ENCODE peak calls at places on chromosomes 12 and 14, in seven cellular contexts. C is lower lobe of right lung; G is HL-60; S is foreskin fibroblast; Q is CD4-positive, alpha-beta T cell; Z is AG09319; A is GM06990. T is an unnamed sample.

GRCh38 chr14:104585966-104586702 is 6.6 kb downstream of the C14orf180 start:
- DNase-seq in C (no peak), G (no peak), A (no peak), Z (no peak), Q (no peak), S (peak; percentile 46), T (no peak)

GRCh38 chr12:49963976-49964815 is 2.5 kb downstream of the AQP5 start:
- DNase-seq in C (no peak), G (no peak), A (no peak), Q (no peak), Z (no peak), S (no peak), T (no peak)

GRCh38 chr14:95196826-95197497 is 39.6 kb upstream of the DICER1 start:
- DNase-seq in G (no peak), A (no peak), Z (no peak), C (no peak), Q (no peak), S (no peak), T (no peak)

GRCh38 chr12:117380083-117380482 is 18.7 kb upstream of the NOS1 start:
- DNase-seq in S (no peak), Q (no peak), Z (no peak), A (no peak), G (no peak), C (no peak), T (no peak)

GRCh38 chr12:76470028-76470939 is 89.3 kb downstream of the OSBPL8 start:
- DNase-seq in A (peak; percentile 48), G (peak; percentile 14), Q (no peak), S (peak; percentile 88), Z (peak; percentile 38), C (no peak), T (no peak)

GRCh38 chr12:6819069-6820030 is 2.3 kb upstream of the GPR162 start:
- DNase-seq in S (peak; percentile 50), C (no peak), A (no peak), G (no peak), Z (no peak), Q (no peak), T (no peak)

GRCh38 chr14:91609183-91609582 is 99.1 kb upstream of the PPP4R3A start:
- DNase-seq in C (no peak), G (no peak), S (no peak), Q (no peak), A (no peak), Z (no peak), T (no peak)

GRCh38 chr14:75196468-75196867 is 20.1 kb upstream of the TMED10 start:
- DNase-seq in G (peak; percentile 54), Z (no peak), C (peak; percentile 52), A (peak; percentile 22), Q (no peak), S (no peak), T (no peak)

GRCh38 chr12:93376436-93377251 is 1.1 kb upstream of the NUDT4 start:
- DNase-seq in S (peak; percentile 55), Q (no peak), Z (no peak), C (peak; percentile 65), A (no peak), G (peak; percentile 23), T (no peak)

GRCh38 chr12:128772249-128772648 is 51.5 kb downstream of the SLC15A4 start:
- DNase-seq in G (no peak), Q (no peak), Z (no peak), A (no peak), C (no peak), S (no peak), T (no peak)

GRCh38 chr14:61537567-61538463 is 157.5 kb upstream of the HIF1A start:
- DNase-seq in C (no peak), Q (no peak), Z (no peak), A (no peak), G (no peak), S (peak; percentile 86), T (no peak)

GRCh38 chr14:100565650-100566049 is 21.6 kb downstream of the BEGAIN start:
- DNase-seq in C (no peak), A (no peak), Q (no peak), G (no peak), Z (no peak), S (no peak), T (no peak)

GRCh38 chr12:124679533-124680371 is 112.3 kb upstream of the NCOR2 start:
- DNase-seq in Z (no peak), S (peak; percentile 34), A (no peak), Q (no peak), C (no peak), G (no peak), T (no peak)

GRCh38 chr14:92516966-92517350 is 3.4 kb downstream of the RIN3 start:
- DNase-seq in Q (no peak), Z (no peak), S (no peak), G (no peak), C (no peak), A (no peak), T (no peak)

GRCh38 chr12:98137278-98137677 is 378.1 kb upstream of the TMPO start:
- DNase-seq in G (no peak), S (no peak), C (no peak), A (no peak), Z (no peak), Q (no peak), T (no peak)
- TF ChIP-seq CTCF in G (no peak), S (no peak), C (no peak), A (no peak), Z (no peak), Q (no peak), T (no peak)

GRCh38 chr14:59576332-59577294 is at the start of gene CCDC175:
- DNase-seq in Q (peak; percentile 69), S (peak; percentile 76), C (peak; percentile 93), Z (peak; percentile 29), A (peak; percentile 63), G (peak; percentile 78), T (peak; percentile 56)
- TF ChIP-seq CTCF in Q (peak; percentile 87), S (peak; percentile 69), C (peak; percentile 79), Z (peak; percentile 72), A (peak; percentile 92), G (peak; percentile 61), T (no peak)

GRCh38 chr12:32158525-32158924 is 51.9 kb downstream of the BICD1 start:
- DNase-seq in A (no peak), C (no peak), S (no peak), Z (no peak), G (no peak), Q (no peak), T (no peak)
- TF ChIP-seq CTCF in A (no peak), C (no peak), S (no peak), Z (no peak), G (no peak), Q (no peak), T (no peak)

DNA sequence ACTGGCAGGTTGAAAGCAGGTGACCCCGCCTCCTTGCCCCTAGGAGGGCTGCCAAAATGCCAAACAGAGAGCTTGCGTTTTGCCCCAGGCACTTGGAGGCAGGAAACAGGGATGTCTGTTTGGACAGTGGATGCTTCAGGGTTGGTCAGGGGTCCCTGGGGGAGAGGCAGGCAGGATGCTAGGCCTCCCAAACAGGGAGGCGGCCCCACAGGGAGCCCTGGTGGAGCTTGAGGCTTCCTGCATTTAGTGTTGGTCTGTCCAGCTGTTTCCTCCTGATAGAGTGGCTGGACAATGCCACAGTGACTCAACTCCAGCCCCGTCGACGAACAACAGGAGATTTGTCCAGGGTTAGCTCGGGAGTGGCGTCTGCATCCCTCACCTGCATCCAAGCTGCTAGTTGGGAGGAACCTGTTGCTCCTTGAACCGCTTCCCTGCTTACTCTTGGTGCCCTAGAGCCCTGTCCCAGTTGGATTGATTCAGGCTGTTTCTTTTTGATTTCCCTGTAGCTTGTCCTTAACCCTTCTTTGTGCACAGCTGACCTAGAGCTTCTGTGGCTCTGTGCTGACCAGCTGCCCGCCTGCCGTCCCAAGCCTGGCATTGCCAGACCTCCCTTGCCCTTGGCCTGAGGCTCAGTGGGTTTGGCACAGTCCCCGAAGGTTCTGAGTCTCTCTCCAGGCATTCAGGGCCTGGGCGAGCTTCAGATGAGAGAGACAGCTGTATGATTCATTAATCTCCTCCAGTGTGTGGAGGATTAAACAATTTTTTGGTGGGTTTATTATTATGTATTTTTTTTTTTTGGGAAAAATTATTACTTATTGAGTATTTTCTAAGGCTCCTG is 45.9 kb downstream of the TSPAN9 start:
- DNase-seq in C (no peak), Z (no peak), A (no peak), S (peak; percentile 95), Q (no peak), G (no peak), T (no peak)
- TF ChIP-seq CTCF in C (peak; percentile 28), Z (peak; percentile 12), A (no peak), S (peak; percentile 13), Q (no peak), G (no peak), T (no peak)

GRCh38 chr14:69303086-69303485 is 43.1 kb downstream of the GALNT16 start:
- DNase-seq in G (no peak), Z (no peak), A (no peak), Q (no peak), S (no peak), C (no peak), T (no peak)

GRCh38 chr14:69298131-69299071 is 38.4 kb downstream of the GALNT16 start:
- DNase-seq in A (no peak), G (no peak), Q (no peak), Z (no peak), C (no peak), S (no peak), T (no peak)

GRCh38 chr14:69300601-69301221 is 40.8 kb downstream of the GALNT16 start:
- DNase-seq in Z (no peak), C (no peak), A (no peak), Q (no peak), G (no peak), S (no peak), T (no peak)

DNA sequence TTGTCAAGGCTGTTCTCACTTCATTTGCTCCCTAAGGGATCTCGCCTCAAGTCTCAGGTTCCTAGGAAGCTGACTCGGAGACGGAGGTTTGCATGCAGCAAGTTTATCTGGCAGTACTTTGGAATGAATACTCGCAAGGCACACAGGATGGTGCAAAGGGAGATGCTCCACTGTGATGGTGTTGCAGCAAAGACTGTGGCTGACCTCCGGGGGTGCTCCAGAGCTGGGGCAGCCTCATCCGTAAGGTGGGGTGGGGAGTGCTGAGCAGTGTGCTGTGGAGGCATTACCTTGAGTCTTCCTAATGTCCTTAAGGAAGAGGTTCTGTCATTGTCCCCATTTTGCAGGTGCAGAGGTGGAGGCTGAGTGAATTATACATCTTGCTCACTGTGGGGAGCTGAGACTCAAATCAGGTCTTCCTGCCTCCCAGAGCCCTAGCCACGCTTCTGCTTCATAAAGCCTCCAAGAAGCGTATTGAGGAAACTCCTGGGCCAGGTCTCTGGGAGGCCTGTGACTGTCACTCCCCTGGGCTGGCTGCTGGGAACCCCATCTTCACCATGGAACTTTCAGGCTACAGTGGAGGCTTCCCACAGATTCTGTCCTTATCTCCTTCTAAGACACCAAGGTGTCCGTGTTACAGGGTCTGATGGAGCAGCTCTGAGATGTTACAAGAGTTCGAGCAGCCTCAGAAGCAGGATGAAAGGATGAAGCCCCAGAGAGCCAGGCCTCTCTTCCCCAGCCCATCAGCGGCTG is 39.5 kb downstream of the GALNT16 start:
- DNase-seq in C (no peak), G (no peak), Q (no peak), A (no peak), S (no peak), Z (no peak), T (no peak)
- TF ChIP-seq CTCF in C (no peak), G (no peak), Q (no peak), A (peak; percentile 19), S (peak; percentile 27), Z (peak; percentile 8), T (no peak)

T was measured in omental fat pad.